ENCODE peak calls at places on chromosome 20, in eight cellular contexts. J is astrocyte of the cerebellum; U is stimulated activated CD4-positive, alpha-beta T cell treated with anti-CD3 and anti-CD28 coated beads, Interleukin-15, amount 100 ng/mL, for 1 hour; Q is HS-5; O is brain microvascular endothelial cell; I is stimulated activated naive B cell treated with anti-CD40 and anti-IgM and Interleukin-4, amounts not matched to agents 10 μg/mL and 1 μg/mL and 100 μg/mL, for 72 hours; S is COR-L47; A is HCEC 1CT. K is an unnamed sample.

GRCh38 chr20:48541581-48542071 is 286.2 kb downstream of the PREX1 start:
- DNase-seq in J (no peak), O (no peak), A (no peak), U (no peak), I (no peak), S (no peak), Q (no peak), K (no peak)

GRCh38 chr20:59742351-59743095 is 138.2 kb downstream of the PHACTR3 start:
- DNase-seq in A (no peak), Q (no peak), O (no peak), U (no peak), I (no peak), J (no peak), S (no peak), K (no peak)

GRCh38 chr20:37123441-37123840 is 27.6 kb upstream of the RBL1 start:
- DNase-seq in U (no peak), S (no peak), Q (no peak), O (no peak), A (no peak), I (no peak), J (no peak), K (no peak)

GRCh38 chr20:48159156-48159971 is 374.1 kb upstream of the SULF2 start:
- DNase-seq in A (no peak), I (no peak), S (no peak), O (no peak), U (no peak), J (no peak), Q (no peak), K (no peak)

GRCh38 chr20:36162272-36162966 is 7.9 kb downstream of the EPB41L1 start:
- DNase-seq in Q (no peak), S (no peak), O (no peak), J (no peak), A (no peak), U (no peak), I (no peak), K (no peak)

GRCh38 chr20:2804921-2805681 is 4.7 kb upstream of the CPXM1 start:
- DNase-seq in Q (no peak), I (no peak), J (no peak), A (no peak), O (no peak), U (no peak), S (no peak), K (no peak)

GRCh38 chr20:51607170-51607569 is 64.7 kb upstream of the NFATC2 start:
- DNase-seq in O (no peak), S (no peak), J (no peak), U (no peak), I (no peak), Q (no peak), A (no peak), K (no peak)

GRCh38 chr20:23178806-23179205 is 92.7 kb upstream of the CD93 start:
- DNase-seq in S (no peak), A (no peak), O (no peak), Q (no peak), I (no peak), J (no peak), U (no peak), K (no peak)

GRCh38 chr20:59322101-59322500 is 21.7 kb downstream of the EDN3 start:
- DNase-seq in I (no peak), U (no peak), Q (no peak), A (no peak), O (no peak), S (no peak), J (no peak), K (no peak)

GRCh38 chr20:57576002-57576401 is 15.1 kb downstream of the PCK1 start:
- DNase-seq in A (no peak), S (no peak), I (no peak), U (no peak), J (no peak), Q (no peak), O (no peak), K (no peak)

GRCh38 chr20:62139636-62140035 is 3.6 kb downstream of the PSMA7 start:
- DNase-seq in Q (no peak), I (no peak), O (no peak), U (no peak), J (no peak), A (no peak), S (no peak), K (no peak)

GRCh38 chr20:63337786-63338420 is 23.2 kb downstream of the CHRNA4 start:
- DNase-seq in J (peak), I (no peak), U (no peak), A (no peak), O (peak), S (no peak), Q (no peak), K (peak)

GRCh38 chr20:2814587-2815051 is at the start of gene C20orf141:
- DNase-seq in Q (peak), S (no peak), O (peak), I (no peak), A (peak), J (peak), U (no peak), K (peak)

GRCh38 chr20:6818033-6818808 is 50.7 kb downstream of the BMP2 start:
- DNase-seq in I (no peak), O (peak), U (no peak), A (peak), Q (no peak), J (no peak), S (no peak), K (no peak)

GRCh38 chr20:24437322-24438090 is 31.9 kb upstream of the SYNDIG1 start:
- DNase-seq in S (no peak), U (no peak), O (no peak), I (no peak), J (no peak), A (no peak), Q (no peak), K (no peak)

GRCh38 chr20:25057234-25058050 is 497 bp downstream of the ACSS1 start:
- DNase-seq in U (peak), A (peak), Q (no peak), I (peak), J (no peak), O (no peak), S (peak), K (no peak)

GRCh38 chr20:49028684-49029083 is 17.4 kb upstream of the CSE1L start:
- DNase-seq in S (no peak), Q (no peak), J (no peak), O (peak), A (peak), I (no peak), U (no peak), K (no peak)

GRCh38 chr20:25281541-25281991 is 33.7 kb downstream of the PYGB start:
- DNase-seq in O (no peak), S (peak), Q (no peak), J (no peak), I (peak), A (no peak), U (no peak), K (no peak)

GRCh38 chr20:38426006-38426405 is 9.1 kb downstream of the SNHG17 start:
- DNase-seq in A (peak), U (no peak), J (peak), I (no peak), Q (peak), O (peak), S (no peak), K (peak)

GRCh38 chr20:59185809-59186208 is 22.2 kb downstream of the ZNF831 start:
- DNase-seq in J (no peak), O (no peak), U (no peak), I (no peak), S (no peak), Q (no peak), A (no peak), K (no peak)

GRCh38 chr20:3705491-3705969 is 6.9 kb downstream of the SIGLEC1 start:
- DNase-seq in Q (no peak), I (no peak), S (no peak), A (no peak), O (no peak), J (no peak), U (no peak), K (no peak)

GRCh38 chr20:20070871-20071726 is 18.8 kb downstream of the CFAP61 start:
- DNase-seq in O (no peak), S (no peak), J (no peak), A (no peak), I (no peak), Q (no peak), U (no peak), K (no peak)

GRCh38 chr20:55353206-55353605 is 652.1 kb downstream of the CBLN4 start:
- DNase-seq in J (no peak), U (no peak), S (no peak), I (no peak), Q (peak), O (no peak), A (no peak), K (no peak)

GRCh38 chr20:4509825-4510522 is 211.7 kb upstream of the PRND start:
- DNase-seq in Q (no peak), U (no peak), S (no peak), A (peak), I (no peak), O (peak), J (no peak), K (peak)

GRCh38 chr20:36246410-36246809 is 10.1 kb downstream of the AAR2 start:
- DNase-seq in S (peak), J (no peak), O (no peak), U (no peak), A (no peak), I (no peak), Q (no peak), K (no peak)

GRCh38 chr20:17958326-17959256 is 10.0 kb downstream of the SNX5 start:
- DNase-seq in S (no peak), A (peak), Q (no peak), I (no peak), U (no peak), O (no peak), J (no peak), K (no peak)

GRCh38 chr20:4068708-4069107 is 53.4 kb upstream of the RNF24 start:
- DNase-seq in O (no peak), U (no peak), A (no peak), J (no peak), Q (no peak), S (peak), I (no peak), K (no peak)

GRCh38 chr20:43985121-43985520 is 70.5 kb downstream of the TOX2 start:
- DNase-seq in S (no peak), I (no peak), A (no peak), U (no peak), O (no peak), Q (no peak), J (no peak), K (no peak)

GRCh38 chr20:24503352-24503931 is 34.0 kb downstream of the SYNDIG1 start:
- DNase-seq in Q (no peak), J (no peak), A (no peak), U (no peak), I (no peak), O (peak), S (no peak), K (no peak)

GRCh38 chr20:62317167-62317655 is 14.4 kb downstream of the ADRM1 start:
- DNase-seq in Q (no peak), S (no peak), U (no peak), I (no peak), O (no peak), J (no peak), A (no peak), K (no peak)

GRCh38 chr20:3710703-3711417 is 1.5 kb downstream of the SIGLEC1 start:
- DNase-seq in O (peak), S (peak), I (peak), A (peak), J (no peak), U (peak), Q (no peak), K (no peak)

GRCh38 chr20:10754809-10755208 is 81.0 kb upstream of the JAG1 start:
- DNase-seq in A (no peak), I (no peak), O (no peak), S (no peak), Q (no peak), J (no peak), U (no peak), K (no peak)

GRCh38 chr20:37845261-37845681 is 57.7 kb upstream of the VSTM2L start:
- DNase-seq in S (peak), A (no peak), I (no peak), U (no peak), J (no peak), Q (no peak), O (no peak), K (no peak)

GRCh38 chr20:40481743-40482458 is 207.1 kb downstream of the MAFB start:
- DNase-seq in S (no peak), U (no peak), A (no peak), J (no peak), I (no peak), Q (no peak), O (no peak), K (no peak)

GRCh38 chr20:51372176-51372803 is 170.2 kb downstream of the NFATC2 start:
- DNase-seq in O (peak), I (peak), Q (no peak), U (peak), A (peak), S (peak), J (peak), K (no peak)

GRCh38 chr20:4295226-4295625 is 279.9 kb upstream of the RNF24 start:
- DNase-seq in I (no peak), S (no peak), A (no peak), Q (no peak), U (no peak), O (no peak), J (no peak), K (no peak)

GRCh38 chr20:62741701-62742491 is 33.3 kb downstream of the NTSR1 start:
- DNase-seq in I (no peak), O (no peak), U (no peak), S (no peak), A (no peak), J (no peak), Q (no peak), K (no peak)

K was measured in non-pigmented ciliary epithelial cell.